ENCODE peak calls at places on chromosome 9, in eight cellular contexts. One of them, this sample, is unnamed. For H3K9me3, the result is how much of the 10 kb centered on the place peaks cover.

GRCh38 chr9:87029904-87030303 is 82.6 kb upstream of the GAS1 start:
- DNase-seq in prostate gland: no peak
- DNase-seq in breast epithelium: no peak
- DNase-seq in fibroblast of lung: no peak
- DNase-seq in tibial artery: no peak
- DNase-seq in A673: no peak
- DNase-seq in CD4-positive, CD25-positive, alpha-beta regulatory T cell: no peak
- DNase-seq in right atrium auricular region: no peak
- DNase-seq in this sample: no peak

GRCh38 chr9:77909306-77909705 is 122.3 kb downstream of the GNAQ start:
- DNase-seq in prostate gland: no peak
- DNase-seq in breast epithelium: no peak
- DNase-seq in fibroblast of lung: no peak
- DNase-seq in tibial artery: no peak
- DNase-seq in A673: no peak
- DNase-seq in CD4-positive, CD25-positive, alpha-beta regulatory T cell: peak
- DNase-seq in right atrium auricular region: no peak
- DNase-seq in this sample: no peak

GRCh38 chr9:136443687-136444086 is 4.0 kb upstream of the INPP5E start:
- DNase-seq in prostate gland: no peak
- DNase-seq in breast epithelium: no peak
- DNase-seq in fibroblast of lung: no peak
- DNase-seq in tibial artery: no peak
- DNase-seq in A673: no peak
- DNase-seq in CD4-positive, CD25-positive, alpha-beta regulatory T cell: no peak
- DNase-seq in right atrium auricular region: no peak
- DNase-seq in this sample: no peak

GRCh38 chr9:112705773-112706427 is 12.0 kb downstream of the INIP start:
- DNase-seq in prostate gland: peak
- DNase-seq in breast epithelium: no peak
- DNase-seq in fibroblast of lung: peak
- DNase-seq in tibial artery: no peak
- DNase-seq in A673: peak
- DNase-seq in CD4-positive, CD25-positive, alpha-beta regulatory T cell: no peak
- DNase-seq in right atrium auricular region: no peak
- DNase-seq in this sample: no peak

GRCh38 chr9:124779368-124780059 is 2.6 kb downstream of the OLFML2A start:
- DNase-seq in prostate gland: no peak
- DNase-seq in breast epithelium: peak
- DNase-seq in fibroblast of lung: peak
- DNase-seq in tibial artery: peak
- DNase-seq in A673: peak
- DNase-seq in CD4-positive, CD25-positive, alpha-beta regulatory T cell: no peak
- DNase-seq in right atrium auricular region: peak
- DNase-seq in this sample: no peak

GRCh38 chr9:94507531-94508258 is 47.2 kb upstream of the PCAT7 start:
- DNase-seq in prostate gland: peak
- DNase-seq in breast epithelium: no peak
- DNase-seq in fibroblast of lung: no peak
- DNase-seq in tibial artery: no peak
- DNase-seq in A673: no peak
- DNase-seq in CD4-positive, CD25-positive, alpha-beta regulatory T cell: no peak
- DNase-seq in right atrium auricular region: no peak
- DNase-seq in this sample: no peak

GRCh38 chr9:69932901-69933300 is 110.7 kb upstream of the MAMDC2 start:
- DNase-seq in prostate gland: no peak
- DNase-seq in breast epithelium: no peak
- DNase-seq in fibroblast of lung: no peak
- DNase-seq in tibial artery: no peak
- DNase-seq in A673: peak
- DNase-seq in CD4-positive, CD25-positive, alpha-beta regulatory T cell: no peak
- DNase-seq in right atrium auricular region: no peak
- DNase-seq in this sample: no peak

GRCh38 chr9:15086096-15087030 is 176.1 kb upstream of the FREM1 start:
- DNase-seq in prostate gland: no peak
- DNase-seq in breast epithelium: no peak
- DNase-seq in fibroblast of lung: peak
- DNase-seq in tibial artery: no peak
- DNase-seq in A673: no peak
- DNase-seq in CD4-positive, CD25-positive, alpha-beta regulatory T cell: no peak
- DNase-seq in right atrium auricular region: no peak
- DNase-seq in this sample: no peak

GRCh38 chr9:89430995-89431394 is 66.9 kb downstream of the SEMA4D start:
- DNase-seq in prostate gland: no peak
- DNase-seq in breast epithelium: no peak
- DNase-seq in fibroblast of lung: no peak
- DNase-seq in tibial artery: no peak
- DNase-seq in A673: no peak
- DNase-seq in CD4-positive, CD25-positive, alpha-beta regulatory T cell: no peak
- DNase-seq in right atrium auricular region: no peak
- DNase-seq in this sample: no peak

GRCh38 chr9:81474125-81474524 is 215.2 kb downstream of the TLE1 start:
- DNase-seq in prostate gland: no peak
- DNase-seq in breast epithelium: no peak
- DNase-seq in fibroblast of lung: no peak
- DNase-seq in tibial artery: no peak
- DNase-seq in A673: no peak
- DNase-seq in CD4-positive, CD25-positive, alpha-beta regulatory T cell: no peak
- DNase-seq in right atrium auricular region: no peak
- DNase-seq in this sample: no peak

GRCh38 chr9:122325124-122325523 is 45.7 kb upstream of the PTGS1 start:
- DNase-seq in prostate gland: no peak
- DNase-seq in breast epithelium: no peak
- DNase-seq in fibroblast of lung: peak
- DNase-seq in tibial artery: no peak
- DNase-seq in A673: no peak
- DNase-seq in CD4-positive, CD25-positive, alpha-beta regulatory T cell: no peak
- DNase-seq in right atrium auricular region: no peak
- DNase-seq in this sample: no peak

GRCh38 chr9:84136119-84136868 is 155.7 kb downstream of the RMI1 start:
- DNase-seq in prostate gland: peak
- DNase-seq in breast epithelium: no peak
- DNase-seq in fibroblast of lung: peak
- DNase-seq in tibial artery: no peak
- DNase-seq in A673: no peak
- DNase-seq in CD4-positive, CD25-positive, alpha-beta regulatory T cell: no peak
- DNase-seq in right atrium auricular region: no peak
- DNase-seq in this sample: no peak

GRCh38 chr9:99012957-99013512 is 69.3 kb downstream of the COL15A1 start:
- DNase-seq in prostate gland: no peak
- DNase-seq in breast epithelium: no peak
- DNase-seq in fibroblast of lung: no peak
- DNase-seq in tibial artery: no peak
- DNase-seq in A673: no peak
- DNase-seq in CD4-positive, CD25-positive, alpha-beta regulatory T cell: peak
- DNase-seq in right atrium auricular region: peak
- DNase-seq in this sample: no peak

GRCh38 chr9:3521961-3522360 is 3.8 kb downstream of the RFX3 start:
- DNase-seq in prostate gland: no peak
- DNase-seq in breast epithelium: no peak
- DNase-seq in fibroblast of lung: no peak
- DNase-seq in tibial artery: no peak
- DNase-seq in A673: no peak
- DNase-seq in CD4-positive, CD25-positive, alpha-beta regulatory T cell: no peak
- DNase-seq in right atrium auricular region: no peak
- DNase-seq in this sample: no peak

GRCh38 chr9:123438821-123439220 is 82.8 kb downstream of the CRB2 start:
- DNase-seq in prostate gland: no peak
- DNase-seq in breast epithelium: peak
- DNase-seq in fibroblast of lung: no peak
- DNase-seq in tibial artery: no peak
- DNase-seq in A673: no peak
- DNase-seq in CD4-positive, CD25-positive, alpha-beta regulatory T cell: no peak
- DNase-seq in right atrium auricular region: no peak
- DNase-seq in this sample: no peak

GRCh38 chr9:101881508-101881907 is 143.1 kb upstream of the GRIN3A start:
- DNase-seq in prostate gland: no peak
- DNase-seq in breast epithelium: no peak
- DNase-seq in fibroblast of lung: no peak
- DNase-seq in tibial artery: no peak
- DNase-seq in A673: peak
- DNase-seq in CD4-positive, CD25-positive, alpha-beta regulatory T cell: no peak
- DNase-seq in right atrium auricular region: no peak
- DNase-seq in this sample: no peak

GRCh38 chr9:21096172-21096900 is 18.6 kb upstream of the IFNB1 start:
- DNase-seq in prostate gland: no peak
- DNase-seq in breast epithelium: no peak
- DNase-seq in fibroblast of lung: peak
- DNase-seq in tibial artery: no peak
- DNase-seq in A673: no peak
- DNase-seq in CD4-positive, CD25-positive, alpha-beta regulatory T cell: peak
- DNase-seq in right atrium auricular region: no peak
- DNase-seq in this sample: no peak

GRCh38 chr9:95025213-95026170 is 292.0 kb downstream of the FANCC start:
- DNase-seq in prostate gland: no peak
- DNase-seq in breast epithelium: no peak
- DNase-seq in fibroblast of lung: peak
- DNase-seq in tibial artery: peak
- DNase-seq in A673: peak
- DNase-seq in CD4-positive, CD25-positive, alpha-beta regulatory T cell: no peak
- DNase-seq in right atrium auricular region: peak
- DNase-seq in this sample: no peak

GRCh38 chr9:104863180-104863883 is 64.6 kb downstream of the ABCA1 start:
- DNase-seq in prostate gland: peak
- DNase-seq in breast epithelium: no peak
- DNase-seq in fibroblast of lung: peak
- DNase-seq in tibial artery: no peak
- DNase-seq in A673: peak
- DNase-seq in CD4-positive, CD25-positive, alpha-beta regulatory T cell: peak
- DNase-seq in right atrium auricular region: no peak
- DNase-seq in this sample: no peak

DNA sequence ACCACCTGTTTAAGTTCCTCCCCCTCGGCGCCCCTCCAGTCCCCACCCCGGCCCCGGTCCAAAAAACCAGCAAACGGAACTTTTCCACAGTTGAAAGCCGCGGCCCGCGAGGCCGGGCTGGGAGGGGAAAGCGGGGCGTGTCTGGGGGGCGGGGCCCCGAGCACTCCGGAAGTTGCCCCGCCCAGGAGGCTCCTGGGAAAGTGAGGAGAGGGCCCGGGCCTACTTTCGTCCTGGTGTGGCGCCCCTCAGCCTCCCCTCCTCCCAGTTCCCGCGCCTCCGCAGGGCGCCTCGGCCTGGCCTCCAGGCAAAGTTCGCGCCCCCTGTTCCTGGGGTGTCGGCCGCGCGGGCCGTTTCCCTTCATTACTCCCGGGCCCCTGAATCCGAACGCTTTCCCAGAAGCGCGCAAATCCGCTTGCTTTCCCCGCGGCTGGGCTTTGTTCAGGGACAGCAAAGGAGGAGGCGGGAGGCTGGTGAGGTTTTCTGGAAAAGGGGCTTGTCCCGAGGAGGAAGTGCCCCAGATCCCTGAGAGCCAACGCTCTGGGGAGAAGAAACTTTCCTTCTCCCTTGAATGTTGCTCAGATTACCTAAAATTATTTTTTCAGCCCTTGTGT is 4.4 kb upstream of the DMRT3 start:
- DNase-seq in prostate gland: no peak
- DNase-seq in breast epithelium: no peak
- DNase-seq in fibroblast of lung: no peak
- DNase-seq in tibial artery: no peak
- DNase-seq in A673: no peak
- DNase-seq in CD4-positive, CD25-positive, alpha-beta regulatory T cell: no peak
- DNase-seq in right atrium auricular region: no peak
- DNase-seq in this sample: no peak
- H3K9me3 ChIP-seq in prostate gland: under half
- H3K9me3 ChIP-seq in breast epithelium: under half
- H3K9me3 ChIP-seq in fibroblast of lung: under half
- H3K9me3 ChIP-seq in tibial artery: under half
- H3K9me3 ChIP-seq in A673: under half
- H3K9me3 ChIP-seq in CD4-positive, CD25-positive, alpha-beta regulatory T cell: under half
- H3K9me3 ChIP-seq in right atrium auricular region: under half
- H3K9me3 ChIP-seq in this sample: under half

DNA sequence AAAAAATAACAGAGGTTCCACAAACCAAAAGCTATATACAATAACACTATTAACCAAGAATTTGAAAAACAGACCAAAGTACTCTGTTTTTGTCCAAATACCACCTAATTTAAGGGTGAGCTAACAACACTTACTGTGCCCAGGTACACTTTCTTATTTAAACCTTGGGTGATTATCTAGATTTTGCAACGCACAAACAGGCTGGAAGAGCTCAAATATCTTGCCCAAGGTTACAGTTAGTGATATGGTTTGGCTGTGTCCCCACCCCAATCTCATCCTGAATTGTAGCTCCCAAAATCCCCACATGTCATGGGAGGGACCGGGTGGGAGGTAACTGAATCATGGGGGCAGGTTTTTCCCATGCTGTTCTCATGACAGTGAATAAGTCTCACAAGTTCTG is 58.9 kb downstream of the CDK5RAP2 start:
- DNase-seq in prostate gland: no peak
- DNase-seq in breast epithelium: no peak
- DNase-seq in fibroblast of lung: no peak
- DNase-seq in tibial artery: no peak
- DNase-seq in A673: no peak
- DNase-seq in CD4-positive, CD25-positive, alpha-beta regulatory T cell: no peak
- DNase-seq in right atrium auricular region: no peak
- DNase-seq in this sample: no peak
- H3K9me3 ChIP-seq in prostate gland: under half
- H3K9me3 ChIP-seq in breast epithelium: under half
- H3K9me3 ChIP-seq in fibroblast of lung: under half
- H3K9me3 ChIP-seq in tibial artery: under half
- H3K9me3 ChIP-seq in A673: under half
- H3K9me3 ChIP-seq in CD4-positive, CD25-positive, alpha-beta regulatory T cell: under half
- H3K9me3 ChIP-seq in right atrium auricular region: under half
- H3K9me3 ChIP-seq in this sample: under half

GRCh38 chr9:73173526-73174411 is 22.1 kb downstream of the ANXA1 start:
- DNase-seq in prostate gland: no peak
- DNase-seq in breast epithelium: no peak
- DNase-seq in fibroblast of lung: no peak
- DNase-seq in tibial artery: no peak
- DNase-seq in A673: no peak
- DNase-seq in CD4-positive, CD25-positive, alpha-beta regulatory T cell: no peak
- DNase-seq in right atrium auricular region: no peak
- DNase-seq in this sample: no peak
- H3K9me3 ChIP-seq in prostate gland: under half
- H3K9me3 ChIP-seq in breast epithelium: under half
- H3K9me3 ChIP-seq in fibroblast of lung: under half
- H3K9me3 ChIP-seq in tibial artery: under half
- H3K9me3 ChIP-seq in A673: under half
- H3K9me3 ChIP-seq in CD4-positive, CD25-positive, alpha-beta regulatory T cell: under half
- H3K9me3 ChIP-seq in right atrium auricular region: under half
- H3K9me3 ChIP-seq in this sample: under half

DNA sequence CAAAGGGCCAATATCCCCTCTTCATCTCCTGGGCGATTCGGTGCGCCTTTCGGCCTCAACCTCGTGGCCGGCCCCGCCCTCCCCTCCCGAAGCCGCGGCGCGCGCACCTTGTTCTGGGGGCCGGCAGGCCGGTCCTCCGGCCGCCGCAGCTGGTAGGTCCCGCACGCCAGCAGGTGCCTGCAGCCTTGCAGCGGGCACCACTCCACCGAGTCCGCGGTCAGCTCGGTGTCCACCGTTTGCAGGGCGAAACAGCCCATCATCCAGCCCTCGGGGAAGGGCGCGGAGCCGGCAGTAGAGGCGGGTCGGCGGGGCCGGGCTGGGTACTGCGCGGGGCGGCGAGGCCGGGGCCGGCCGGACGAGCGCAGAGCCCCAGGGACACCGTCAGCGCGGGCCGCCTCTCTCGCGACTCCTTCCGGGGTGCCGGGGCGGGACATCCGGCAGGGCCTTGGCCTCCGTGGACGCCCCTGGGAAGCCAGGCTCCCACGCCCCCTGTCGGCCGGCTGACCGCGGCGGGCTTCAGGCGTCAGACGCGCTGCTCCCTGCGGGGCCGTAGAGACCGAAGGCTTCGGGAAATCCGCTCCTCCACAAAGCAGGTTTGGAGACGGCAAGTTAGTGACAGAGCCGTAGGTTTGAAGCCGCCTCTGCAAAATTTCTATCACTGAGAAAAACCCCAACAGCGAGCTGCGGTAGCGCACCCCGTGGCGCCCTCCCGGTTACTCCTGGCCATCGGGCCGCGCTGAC is at the start of gene DPH7:
- DNase-seq in prostate gland: peak
- DNase-seq in breast epithelium: peak
- DNase-seq in fibroblast of lung: peak
- DNase-seq in tibial artery: peak
- DNase-seq in A673: peak
- DNase-seq in CD4-positive, CD25-positive, alpha-beta regulatory T cell: peak
- DNase-seq in right atrium auricular region: peak
- DNase-seq in this sample: peak
- H3K9me3 ChIP-seq in prostate gland: under half
- H3K9me3 ChIP-seq in breast epithelium: under half
- H3K9me3 ChIP-seq in fibroblast of lung: under half
- H3K9me3 ChIP-seq in tibial artery: under half
- H3K9me3 ChIP-seq in A673: under half
- H3K9me3 ChIP-seq in CD4-positive, CD25-positive, alpha-beta regulatory T cell: under half
- H3K9me3 ChIP-seq in right atrium auricular region: under half
- H3K9me3 ChIP-seq in this sample: under half

This sample was measured in T-helper 17 cell.